ENCODE peak calls at places on chromosomes 12 and 14, in nine cellular contexts. One of them, this sample, is unnamed.

GRCh38 chr12:10211101-10211974 is 1.3 kb upstream of the GABARAPL1 start:
- DNase-seq in posterior vena cava: no peak
- DNase-seq in HT1080: peak
- DNase-seq in lower lobe of right lung: peak
- DNase-seq in fibroblast of villous mesenchyme: no peak
- DNase-seq in fibroblast of lung: no peak
- DNase-seq in hippocampal formation: no peak
- DNase-seq in HFFc6: no peak
- DNase-seq in T-cell: no peak
- DNase-seq in this sample: no peak

GRCh38 chr14:99972748-99973466 is 92.3 kb upstream of the EVL start:
- DNase-seq in hippocampal formation: no peak
- DNase-seq in HT1080: no peak
- DNase-seq in fibroblast of villous mesenchyme: no peak
- DNase-seq in fibroblast of lung: no peak
- DNase-seq in posterior vena cava: no peak
- DNase-seq in HFFc6: no peak
- DNase-seq in T-cell: no peak
- DNase-seq in lower lobe of right lung: no peak
- DNase-seq in this sample: no peak

GRCh38 chr14:100164808-100165207 is 5.4 kb upstream of the DEGS2 start:
- DNase-seq in fibroblast of lung: no peak
- DNase-seq in posterior vena cava: no peak
- DNase-seq in hippocampal formation: no peak
- DNase-seq in HT1080: no peak
- DNase-seq in HFFc6: no peak
- DNase-seq in T-cell: no peak
- DNase-seq in lower lobe of right lung: no peak
- DNase-seq in fibroblast of villous mesenchyme: no peak
- DNase-seq in this sample: no peak

GRCh38 chr12:132921685-132922084 is 34.3 kb upstream of the CHFR start:
- DNase-seq in hippocampal formation: no peak
- DNase-seq in HT1080: no peak
- DNase-seq in HFFc6: no peak
- DNase-seq in fibroblast of villous mesenchyme: no peak
- DNase-seq in fibroblast of lung: no peak
- DNase-seq in lower lobe of right lung: no peak
- DNase-seq in T-cell: no peak
- DNase-seq in posterior vena cava: no peak
- DNase-seq in this sample: no peak

GRCh38 chr12:15731940-15732339 is 57.2 kb downstream of the EPS8 start:
- DNase-seq in fibroblast of lung: no peak
- DNase-seq in HT1080: no peak
- DNase-seq in posterior vena cava: no peak
- DNase-seq in fibroblast of villous mesenchyme: no peak
- DNase-seq in lower lobe of right lung: no peak
- DNase-seq in T-cell: no peak
- DNase-seq in HFFc6: no peak
- DNase-seq in hippocampal formation: no peak
- DNase-seq in this sample: no peak

GRCh38 chr14:100955201-100955600 is 51.7 kb upstream of the RTL1 start:
- DNase-seq in posterior vena cava: no peak
- DNase-seq in hippocampal formation: no peak
- DNase-seq in T-cell: no peak
- DNase-seq in HT1080: peak
- DNase-seq in lower lobe of right lung: no peak
- DNase-seq in HFFc6: peak
- DNase-seq in fibroblast of lung: peak
- DNase-seq in fibroblast of villous mesenchyme: peak
- DNase-seq in this sample: no peak

GRCh38 chr12:33752854-33753253 is 269.4 kb upstream of the ALG10 start:
- DNase-seq in fibroblast of lung: no peak
- DNase-seq in T-cell: no peak
- DNase-seq in fibroblast of villous mesenchyme: no peak
- DNase-seq in posterior vena cava: no peak
- DNase-seq in HT1080: peak
- DNase-seq in hippocampal formation: no peak
- DNase-seq in lower lobe of right lung: no peak
- DNase-seq in HFFc6: no peak
- DNase-seq in this sample: no peak

GRCh38 chr12:66695130-66695529 is 16.3 kb upstream of the GRIP1 start:
- DNase-seq in fibroblast of villous mesenchyme: no peak
- DNase-seq in T-cell: no peak
- DNase-seq in HT1080: no peak
- DNase-seq in hippocampal formation: no peak
- DNase-seq in HFFc6: no peak
- DNase-seq in fibroblast of lung: no peak
- DNase-seq in lower lobe of right lung: no peak
- DNase-seq in posterior vena cava: no peak
- DNase-seq in this sample: no peak

GRCh38 chr14:103199141-103199540 is 75.9 kb downstream of the TNFAIP2 start:
- DNase-seq in fibroblast of lung: peak
- DNase-seq in HFFc6: peak
- DNase-seq in lower lobe of right lung: no peak
- DNase-seq in posterior vena cava: no peak
- DNase-seq in HT1080: no peak
- DNase-seq in fibroblast of villous mesenchyme: peak
- DNase-seq in T-cell: no peak
- DNase-seq in hippocampal formation: no peak
- DNase-seq in this sample: no peak

GRCh38 chr12:52847335-52848102 is 1.3 kb downstream of the KRT78 start:
- DNase-seq in posterior vena cava: no peak
- DNase-seq in HT1080: peak
- DNase-seq in fibroblast of lung: no peak
- DNase-seq in hippocampal formation: no peak
- DNase-seq in T-cell: no peak
- DNase-seq in lower lobe of right lung: no peak
- DNase-seq in fibroblast of villous mesenchyme: no peak
- DNase-seq in HFFc6: no peak
- DNase-seq in this sample: no peak